ENCODE peak calls at places on chromosome 1, in six cellular contexts. One of them, this sample, is unnamed.

GRCh38 chr1:172390620-172391491 is 29.6 kb upstream of the C1orf105 start:
- DNase-seq in T-helper 9 cell: no peak
- DNase-seq in A549: no peak
- DNase-seq in activated CD4-positive, alpha-beta T cell treated with anti-CD3 and anti-CD28 coated beads, Interleukin-2, amount 50 U/mL, for 48 hours: no peak
- DNase-seq in non-pigmented ciliary epithelial cell: no peak
- DNase-seq in memory B cell: peak; percentile 56
- DNase-seq in this sample: peak; percentile 43

GRCh38 chr1:21157054-21157453 is 19.6 kb downstream of the EIF4G3 start:
- DNase-seq in T-helper 9 cell: no peak
- DNase-seq in A549: no peak
- DNase-seq in activated CD4-positive, alpha-beta T cell treated with anti-CD3 and anti-CD28 coated beads, Interleukin-2, amount 50 U/mL, for 48 hours: no peak
- DNase-seq in non-pigmented ciliary epithelial cell: no peak
- DNase-seq in memory B cell: no peak
- DNase-seq in this sample: no peak

GRCh38 chr1:110007045-110007444 is 22.5 kb downstream of the AHCYL1 start:
- DNase-seq in T-helper 9 cell: no peak
- DNase-seq in A549: no peak
- DNase-seq in activated CD4-positive, alpha-beta T cell treated with anti-CD3 and anti-CD28 coated beads, Interleukin-2, amount 50 U/mL, for 48 hours: no peak
- DNase-seq in non-pigmented ciliary epithelial cell: no peak
- DNase-seq in memory B cell: no peak
- DNase-seq in this sample: no peak

GRCh38 chr1:182146286-182146685 is 84.8 kb upstream of the ZNF648 start:
- DNase-seq in T-helper 9 cell: no peak
- DNase-seq in A549: no peak
- DNase-seq in activated CD4-positive, alpha-beta T cell treated with anti-CD3 and anti-CD28 coated beads, Interleukin-2, amount 50 U/mL, for 48 hours: no peak
- DNase-seq in non-pigmented ciliary epithelial cell: no peak
- DNase-seq in memory B cell: no peak
- DNase-seq in this sample: no peak

GRCh38 chr1:164629971-164630370 is 71.0 kb downstream of the PBX1 start:
- DNase-seq in T-helper 9 cell: no peak
- DNase-seq in A549: no peak
- DNase-seq in activated CD4-positive, alpha-beta T cell treated with anti-CD3 and anti-CD28 coated beads, Interleukin-2, amount 50 U/mL, for 48 hours: no peak
- DNase-seq in non-pigmented ciliary epithelial cell: no peak
- DNase-seq in memory B cell: no peak
- DNase-seq in this sample: peak; percentile 35

GRCh38 chr1:167118188-167118587 is 24.3 kb downstream of the STYXL2 start:
- DNase-seq in T-helper 9 cell: no peak
- DNase-seq in A549: no peak
- DNase-seq in activated CD4-positive, alpha-beta T cell treated with anti-CD3 and anti-CD28 coated beads, Interleukin-2, amount 50 U/mL, for 48 hours: no peak
- DNase-seq in non-pigmented ciliary epithelial cell: no peak
- DNase-seq in memory B cell: no peak
- DNase-seq in this sample: no peak

GRCh38 chr1:160664573-160665051 is 17.8 kb upstream of the SLAMF1 start:
- DNase-seq in T-helper 9 cell: no peak
- DNase-seq in A549: no peak
- DNase-seq in activated CD4-positive, alpha-beta T cell treated with anti-CD3 and anti-CD28 coated beads, Interleukin-2, amount 50 U/mL, for 48 hours: peak; percentile 55
- DNase-seq in non-pigmented ciliary epithelial cell: no peak
- DNase-seq in memory B cell: peak; percentile 38
- DNase-seq in this sample: no peak

GRCh38 chr1:230453377-230453776 is 27.2 kb upstream of the PGBD5 start:
- DNase-seq in T-helper 9 cell: no peak
- DNase-seq in A549: no peak
- DNase-seq in activated CD4-positive, alpha-beta T cell treated with anti-CD3 and anti-CD28 coated beads, Interleukin-2, amount 50 U/mL, for 48 hours: no peak
- DNase-seq in non-pigmented ciliary epithelial cell: no peak
- DNase-seq in memory B cell: no peak
- DNase-seq in this sample: no peak

GRCh38 chr1:54950361-54951163 is 29.9 kb upstream of the TMEM61 start:
- DNase-seq in T-helper 9 cell: peak; percentile 46
- DNase-seq in A549: peak; percentile 72
- DNase-seq in activated CD4-positive, alpha-beta T cell treated with anti-CD3 and anti-CD28 coated beads, Interleukin-2, amount 50 U/mL, for 48 hours: peak; percentile 75
- DNase-seq in non-pigmented ciliary epithelial cell: peak; percentile 51
- DNase-seq in memory B cell: peak; percentile 13
- DNase-seq in this sample: peak; percentile 96

GRCh38 chr1:27391511-27392095 is 819 bp upstream of the GPR3 start:
- DNase-seq in T-helper 9 cell: no peak
- DNase-seq in A549: peak; percentile 28
- DNase-seq in activated CD4-positive, alpha-beta T cell treated with anti-CD3 and anti-CD28 coated beads, Interleukin-2, amount 50 U/mL, for 48 hours: peak; percentile 45
- DNase-seq in non-pigmented ciliary epithelial cell: no peak
- DNase-seq in memory B cell: no peak
- DNase-seq in this sample: no peak

GRCh38 chr1:39103321-39104157 is 77.4 kb downstream of the NDUFS5 start:
- DNase-seq in T-helper 9 cell: no peak
- DNase-seq in A549: no peak
- DNase-seq in activated CD4-positive, alpha-beta T cell treated with anti-CD3 and anti-CD28 coated beads, Interleukin-2, amount 50 U/mL, for 48 hours: no peak
- DNase-seq in non-pigmented ciliary epithelial cell: no peak
- DNase-seq in memory B cell: no peak
- DNase-seq in this sample: peak; percentile 32

GRCh38 chr1:10866314-10867091 is 70.1 kb upstream of the CASZ1 start:
- DNase-seq in T-helper 9 cell: no peak
- DNase-seq in A549: peak; percentile 16
- DNase-seq in activated CD4-positive, alpha-beta T cell treated with anti-CD3 and anti-CD28 coated beads, Interleukin-2, amount 50 U/mL, for 48 hours: peak; percentile 41
- DNase-seq in non-pigmented ciliary epithelial cell: peak; percentile 5
- DNase-seq in memory B cell: no peak
- DNase-seq in this sample: no peak

GRCh38 chr1:175524003-175524402 is 219.4 kb downstream of the TNR start:
- DNase-seq in T-helper 9 cell: no peak
- DNase-seq in A549: no peak
- DNase-seq in activated CD4-positive, alpha-beta T cell treated with anti-CD3 and anti-CD28 coated beads, Interleukin-2, amount 50 U/mL, for 48 hours: no peak
- DNase-seq in non-pigmented ciliary epithelial cell: no peak
- DNase-seq in memory B cell: no peak
- DNase-seq in this sample: no peak

GRCh38 chr1:172704446-172705176 is 45.7 kb downstream of the FASLG start:
- DNase-seq in T-helper 9 cell: no peak
- DNase-seq in A549: no peak
- DNase-seq in activated CD4-positive, alpha-beta T cell treated with anti-CD3 and anti-CD28 coated beads, Interleukin-2, amount 50 U/mL, for 48 hours: no peak
- DNase-seq in non-pigmented ciliary epithelial cell: no peak
- DNase-seq in memory B cell: no peak
- DNase-seq in this sample: no peak

GRCh38 chr1:5991784-5992033 is 516 bp downstream of the NPHP4 start:
- DNase-seq in T-helper 9 cell: no peak
- DNase-seq in A549: no peak
- DNase-seq in activated CD4-positive, alpha-beta T cell treated with anti-CD3 and anti-CD28 coated beads, Interleukin-2, amount 50 U/mL, for 48 hours: no peak
- DNase-seq in non-pigmented ciliary epithelial cell: no peak
- DNase-seq in memory B cell: no peak
- DNase-seq in this sample: no peak

GRCh38 chr1:115826642-115827041 is 14.3 kb downstream of the NHLH2 start:
- DNase-seq in T-helper 9 cell: no peak
- DNase-seq in A549: no peak
- DNase-seq in activated CD4-positive, alpha-beta T cell treated with anti-CD3 and anti-CD28 coated beads, Interleukin-2, amount 50 U/mL, for 48 hours: no peak
- DNase-seq in non-pigmented ciliary epithelial cell: no peak
- DNase-seq in memory B cell: no peak
- DNase-seq in this sample: no peak

GRCh38 chr1:11354893-11355593 is 82.0 kb downstream of the UBIAD1 start:
- DNase-seq in T-helper 9 cell: no peak
- DNase-seq in A549: no peak
- DNase-seq in activated CD4-positive, alpha-beta T cell treated with anti-CD3 and anti-CD28 coated beads, Interleukin-2, amount 50 U/mL, for 48 hours: no peak
- DNase-seq in non-pigmented ciliary epithelial cell: no peak
- DNase-seq in memory B cell: no peak
- DNase-seq in this sample: no peak

This sample was measured in fibroblast of gingiva.